ENCODE peak calls at places on chromosomes 7 and 10, in ten cellular contexts. Z is GM12892, W is transverse colon, R is IMR-90, K is A549, H is adrenal gland, P is spleen, Q is HepG2, D is sigmoid colon, E is HCT116. I is an unnamed sample.

GRCh38 chr10:72808001-72808400 is 85.5 kb upstream of the OIT3 start:
- DNase-seq in D (no peak), Z (no peak), K (no peak), P (no peak), E (no peak), W (no peak), R (no peak), H (no peak), Q (no peak), I (no peak)

GRCh38 chr7:46229409-46229808 is 308.3 kb upstream of the IGFBP3 start:
- DNase-seq in Z (no peak), E (no peak), P (no peak), W (no peak), K (peak), Q (peak), H (no peak), D (no peak), R (peak), I (no peak)

GRCh38 chr7:64881461-64882287 is 21.4 kb upstream of the ZNF273 start:
- DNase-seq in K (no peak), R (no peak), Q (no peak), W (no peak), P (no peak), Z (peak), D (peak), E (no peak), H (no peak), I (no peak)

GRCh38 chr10:29657719-29658274 is 23.0 kb upstream of the SVIL start:
- DNase-seq in P (no peak), Z (no peak), Q (no peak), K (no peak), E (no peak), W (no peak), D (no peak), H (no peak), R (no peak), I (no peak)

GRCh38 chr7:1668486-1668931 is 1.6 kb upstream of the ELFN1 start:
- DNase-seq in D (no peak), E (no peak), W (no peak), Q (no peak), K (peak), R (no peak), P (peak), H (no peak), Z (no peak), I (no peak)

GRCh38 chr7:84904561-84904960 is 282.3 kb downstream of the SEMA3D start:
- DNase-seq in Q (no peak), Z (no peak), E (no peak), R (no peak), D (no peak), K (no peak), H (no peak), P (no peak), W (no peak), I (no peak)

GRCh38 chr10:2928219-2928840 is 139.0 kb upstream of the PFKP start:
- DNase-seq in D (peak), K (peak), P (no peak), E (peak), H (peak), Z (peak), R (peak), W (peak), Q (peak), I (peak)

GRCh38 chr10:97020452-97021400 is 165.0 kb downstream of the SLIT1 start:
- DNase-seq in K (no peak), D (peak), Z (no peak), H (peak), P (no peak), E (no peak), R (no peak), W (no peak), Q (no peak), I (no peak)

GRCh38 chr7:154577141-154577540 is 425.8 kb downstream of the PAXIP1 start:
- DNase-seq in P (no peak), D (no peak), R (no peak), W (no peak), E (no peak), Z (no peak), Q (no peak), K (no peak), H (no peak), I (no peak)

DNA sequence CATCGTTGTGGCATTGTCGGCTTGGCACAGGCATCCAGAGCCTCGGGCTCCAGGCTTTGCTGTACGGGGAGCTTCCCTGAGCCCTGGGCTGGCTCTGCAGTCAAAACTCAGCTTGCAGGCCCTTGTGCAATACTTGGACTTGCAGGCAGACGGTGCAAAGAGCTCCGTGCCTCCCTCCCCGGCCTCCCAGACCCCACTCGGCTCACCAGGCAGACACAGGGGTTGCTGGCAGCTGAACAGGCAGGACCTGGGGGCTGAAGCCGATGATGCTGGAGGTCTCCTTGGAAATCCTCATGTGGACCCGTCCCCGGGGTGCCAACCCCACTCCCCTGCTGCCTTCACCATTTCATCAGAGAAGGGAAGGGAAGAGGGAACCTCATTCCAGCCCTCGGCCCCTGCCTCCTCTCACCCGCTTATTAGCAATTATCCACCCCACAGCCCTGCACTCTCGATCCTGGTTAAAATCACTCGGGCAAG is 59.6 kb upstream of the GNA12 start:
- DNase-seq in P (no peak), H (no peak), Z (no peak), Q (peak), E (no peak), K (no peak), R (no peak), W (no peak), D (no peak), I (no peak)
- TF ChIP-seq POLR2A in P (no peak), H (no peak), Z (peak), Q (no peak), E (no peak), K (no peak), R (no peak), W (no peak), D (no peak), I (no peak)

GRCh38 chr10:46096426-46096825 is 50.4 kb upstream of the MSMB start:
- DNase-seq in K (no peak), R (peak), P (no peak), W (no peak), Z (no peak), D (no peak), E (no peak), H (no peak), Q (peak), I (no peak)

GRCh38 chr10:46098379-46098778 is 52.3 kb upstream of the MSMB start:
- DNase-seq in K (no peak), Z (no peak), W (no peak), P (no peak), E (no peak), D (no peak), Q (no peak), R (no peak), H (no peak), I (peak)

GRCh38 chr10:46094931-46095755 is 49.1 kb upstream of the MSMB start:
- DNase-seq in K (no peak), Q (no peak), W (no peak), P (no peak), R (no peak), D (no peak), E (no peak), Z (no peak), H (no peak), I (no peak)

GRCh38 chr10:46097576-46098317 is 51.7 kb upstream of the MSMB start:
- DNase-seq in E (no peak), D (no peak), H (no peak), K (no peak), W (no peak), Z (no peak), P (peak), R (no peak), Q (no peak), I (no peak)

DNA sequence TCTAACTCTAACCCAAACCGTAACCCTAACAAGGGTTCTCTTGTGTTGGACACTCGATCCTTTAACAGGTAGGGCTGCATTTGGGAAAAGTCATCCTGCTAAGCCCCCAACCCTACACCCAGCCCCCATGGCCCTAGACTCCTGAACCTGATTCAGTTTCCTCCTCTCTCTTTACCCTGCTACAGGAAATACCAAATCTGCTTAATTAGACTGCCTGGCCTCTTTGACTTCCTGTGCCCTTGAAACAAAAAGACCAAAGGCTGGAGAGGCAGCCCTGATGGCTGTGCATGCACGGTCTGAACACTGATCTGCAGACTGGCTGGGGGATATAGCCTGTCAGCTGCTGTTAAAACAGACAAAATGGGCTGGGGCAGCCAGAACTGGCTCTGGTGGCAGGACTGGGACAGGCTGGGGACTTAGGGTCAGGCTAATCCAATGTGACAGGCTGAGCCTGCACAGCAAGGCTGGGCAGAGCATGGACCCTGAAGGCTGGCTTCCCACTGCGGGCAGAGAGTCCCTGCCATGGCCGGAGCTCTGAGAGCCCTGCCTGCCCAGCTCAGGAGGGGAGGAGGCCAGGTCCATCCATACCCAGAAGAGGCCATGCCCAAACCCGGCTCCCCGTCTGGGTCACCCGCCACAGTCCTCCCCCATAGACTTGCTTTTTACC is 51.0 kb upstream of the MSMB start:
- DNase-seq in H (no peak), Z (no peak), Q (peak), R (no peak), D (no peak), E (no peak), K (no peak), P (peak), W (no peak), I (no peak)
- TF ChIP-seq POLR2A in H (no peak), Z (no peak), Q (no peak), R (no peak), D (no peak), E (no peak), K (no peak), P (no peak), W (no peak), I (no peak)

GRCh38 chr7:112939589-112940313 is 146.9 kb downstream of the GPR85 start:
- DNase-seq in W (peak), Z (peak), D (peak), P (peak), K (peak), E (peak), R (peak), H (peak), Q (peak), I (peak)
- TF ChIP-seq POLR2A in W (peak), Z (no peak), D (peak), P (no peak), K (peak), E (peak), R (no peak), H (peak), Q (peak), I (peak)

GRCh38 chr10:102919237-102919959 is 1.3 kb downstream of the CNNM2 start:
- DNase-seq in Z (no peak), D (peak), H (peak), W (peak), Q (peak), R (peak), K (no peak), E (no peak), P (peak), I (peak)

GRCh38 chr10:102917962-102918816 is at the start of gene CNNM2:
- DNase-seq in W (peak), K (peak), H (peak), Q (peak), E (peak), D (peak), R (peak), Z (peak), P (peak), I (peak)

GRCh38 chr10:102918817-102919236 is 733 bp downstream of the CNNM2 start:
- DNase-seq in R (no peak), D (no peak), K (peak), Q (peak), P (peak), H (no peak), W (peak), E (no peak), Z (peak), I (peak)

GRCh38 chr10:102916173-102916572 is 1.9 kb upstream of the CNNM2 start:
- DNase-seq in P (no peak), D (no peak), W (no peak), K (no peak), R (no peak), Q (peak), H (peak), E (no peak), Z (no peak), I (no peak)

DNA sequence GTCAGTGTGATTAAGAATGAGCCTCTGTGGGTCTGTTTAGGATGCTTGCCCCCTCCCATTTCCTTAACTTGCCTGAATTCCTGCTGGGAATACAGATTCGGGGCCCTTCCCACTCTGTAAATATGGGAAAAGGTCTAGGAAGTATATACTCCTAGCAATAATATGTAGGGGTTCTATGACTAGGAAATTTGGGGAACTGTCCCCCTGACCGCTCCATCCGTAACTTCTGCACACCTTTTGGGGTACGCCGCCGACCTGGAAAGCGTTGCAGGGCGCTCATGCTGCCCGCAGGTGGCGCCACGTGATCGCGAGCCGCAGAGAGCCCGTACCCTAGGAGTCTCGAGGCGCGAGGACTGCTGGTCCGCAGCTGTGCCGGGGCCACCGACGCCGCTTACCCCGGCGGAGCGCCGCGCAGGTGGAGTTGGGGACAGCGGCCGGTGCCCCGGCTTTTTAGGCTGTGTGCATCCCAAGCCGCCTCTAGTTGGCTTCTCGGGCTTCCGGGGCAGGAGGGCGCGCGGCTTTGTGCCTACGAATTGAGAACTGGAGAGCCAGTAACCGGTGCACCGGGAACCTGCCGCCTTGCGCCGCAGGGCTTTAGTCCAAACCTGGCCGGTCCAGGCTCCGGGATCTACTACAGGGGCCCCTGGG is 656 bp upstream of the CNNM2 start:
- DNase-seq in D (peak), R (peak), Z (peak), P (peak), E (peak), Q (peak), W (peak), H (peak), K (peak), I (peak)
- TF ChIP-seq POLR2A in D (no peak), R (no peak), Z (no peak), P (no peak), E (no peak), Q (no peak), W (no peak), H (peak), K (no peak), I (no peak)

GRCh38 chr10:64271983-64272382 is 750.8 kb downstream of the REEP3 start:
- DNase-seq in Z (no peak), E (no peak), D (no peak), Q (no peak), H (no peak), R (no peak), P (no peak), W (no peak), K (no peak), I (no peak)

GRCh38 chr10:64275774-64276173 is 754.6 kb downstream of the REEP3 start:
- DNase-seq in H (no peak), Z (no peak), E (no peak), P (no peak), D (no peak), R (no peak), K (no peak), W (no peak), Q (no peak), I (no peak)

GRCh38 chr10:64265961-64266360 is 744.8 kb downstream of the REEP3 start:
- DNase-seq in P (no peak), R (no peak), Q (no peak), Z (no peak), E (no peak), W (no peak), D (no peak), H (no peak), K (no peak), I (no peak)

GRCh38 chr10:64271508-64271907 is 750.3 kb downstream of the REEP3 start:
- DNase-seq in W (no peak), H (no peak), R (no peak), P (no peak), K (no peak), Z (no peak), E (no peak), D (no peak), Q (no peak), I (no peak)
- TF ChIP-seq POLR2A in W (no peak), H (no peak), R (no peak), P (no peak), K (no peak), Z (no peak), E (no peak), D (no peak), Q (no peak), I (no peak)

GRCh38 chr7:91264083-91264923 is at the start of gene FZD1:
- DNase-seq in Q (peak), E (peak), D (peak), H (peak), K (peak), Z (peak), R (peak), W (peak), P (peak), I (peak)
- TF ChIP-seq POLR2A in Q (no peak), E (peak), D (peak), H (peak), K (peak), Z (no peak), R (peak), W (peak), P (no peak), I (peak)

GRCh38 chr10:75403144-75404022 is 1.8 kb upstream of the ZNF503 start:
- DNase-seq in D (peak), Z (no peak), Q (peak), E (no peak), W (peak), K (peak), P (no peak), H (peak), R (no peak), I (no peak)

GRCh38 chr10:75402486-75403143 is 1.1 kb upstream of the ZNF503 start:
- DNase-seq in Z (no peak), D (peak), K (peak), P (no peak), R (no peak), Q (no peak), W (peak), H (peak), E (no peak), I (no peak)

GRCh38 chr10:75400769-75401568 is 595 bp downstream of the ZNF503 start:
- DNase-seq in Q (no peak), H (peak), D (peak), P (peak), K (peak), Z (peak), E (no peak), W (peak), R (peak), I (no peak)

GRCh38 chr10:75400163-75400768 is 1.3 kb downstream of the ZNF503 start:
- DNase-seq in Z (no peak), E (no peak), Q (no peak), W (no peak), R (no peak), D (peak), P (no peak), K (no peak), H (no peak), I (no peak)

DNA sequence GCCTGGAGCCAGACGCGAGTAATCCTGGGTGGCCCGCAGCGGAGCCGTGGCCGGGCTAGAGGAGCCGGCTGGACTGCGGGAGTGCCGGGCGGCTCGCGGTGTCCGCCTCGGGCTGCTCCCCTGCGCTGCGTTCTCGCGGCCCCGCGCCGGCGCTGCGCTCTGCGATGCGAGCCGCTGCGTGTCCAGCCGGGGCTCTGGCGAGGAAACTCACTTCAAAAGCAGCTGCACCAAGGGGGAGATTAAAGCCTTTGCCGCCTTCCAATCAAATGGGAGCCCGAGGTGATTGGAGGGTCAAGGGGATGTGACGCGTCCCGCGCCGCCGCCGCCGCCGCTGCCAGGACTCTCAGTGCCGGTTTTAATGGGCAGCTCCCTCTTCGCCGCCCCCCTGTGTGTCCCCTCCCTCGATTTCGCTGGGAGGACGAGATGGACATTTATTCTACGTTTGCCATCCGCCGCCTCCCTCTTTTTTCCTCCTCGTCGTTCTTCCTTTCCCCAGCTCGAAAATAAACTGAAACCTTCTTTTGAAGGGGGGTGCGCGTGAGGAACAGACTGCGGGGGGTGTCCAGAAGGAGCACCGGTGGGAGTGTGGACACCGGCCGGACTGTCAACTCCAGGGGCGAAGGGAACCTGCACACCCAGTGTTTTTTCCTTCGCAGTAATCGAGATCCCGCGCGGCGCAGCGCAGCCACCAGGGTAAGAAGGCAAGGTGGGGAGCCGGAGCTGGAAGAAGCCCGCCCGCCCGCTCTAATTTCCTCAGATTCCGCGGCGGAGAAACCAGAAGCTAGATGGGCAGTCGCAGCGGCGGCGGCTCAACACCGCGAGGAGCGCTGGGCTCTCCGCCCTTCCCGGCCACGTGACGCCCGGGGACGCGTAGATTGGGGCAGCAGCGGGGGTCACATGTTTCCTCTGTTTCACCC is at the start of gene ZNF503:
- DNase-seq in H (peak), Z (peak), R (peak), Q (peak), W (peak), E (peak), K (peak), D (peak), P (peak), I (peak)
- TF ChIP-seq POLR2A in H (peak), Z (no peak), R (peak), Q (peak), W (peak), E (peak), K (peak), D (peak), P (peak), I (no peak)

GRCh38 chr7:141551080-141551772 is at the start of gene AGK:
- DNase-seq in K (peak), W (peak), H (peak), D (peak), R (peak), P (peak), Z (peak), E (peak), Q (peak), I (peak)
- TF ChIP-seq POLR2A in K (peak), W (peak), H (peak), D (no peak), R (peak), P (no peak), Z (peak), E (peak), Q (peak), I (peak)

DNA sequence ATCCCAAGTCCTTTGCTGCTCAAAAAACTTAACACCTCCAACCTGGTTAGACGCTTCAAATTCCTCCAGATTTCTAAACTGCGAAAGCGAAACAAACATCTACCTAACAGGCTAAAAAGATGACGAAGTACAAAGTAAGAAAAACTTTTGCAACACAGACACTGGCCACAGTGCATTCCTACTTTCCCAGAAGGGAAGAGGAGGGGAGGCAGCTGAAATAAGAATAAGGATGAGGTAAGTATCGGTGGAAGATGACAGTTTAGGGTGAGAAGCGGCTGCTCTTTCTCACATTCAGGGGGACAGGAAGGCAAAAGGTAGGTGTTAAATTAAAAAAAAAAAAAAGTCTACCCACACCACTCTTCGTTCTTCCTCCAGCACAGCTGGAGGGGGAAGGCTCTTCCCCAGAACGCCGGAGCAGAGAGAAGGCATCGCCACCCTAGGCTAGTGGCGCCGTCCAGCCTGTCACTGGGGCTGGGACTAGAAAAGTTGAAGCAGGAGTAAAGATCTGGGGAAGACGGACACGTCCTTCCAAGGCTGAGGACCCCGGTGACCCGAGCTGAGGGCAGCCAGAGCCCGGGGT is 909 bp downstream of the DNAJC1 start:
- DNase-seq in H (peak), K (peak), P (no peak), Z (peak), D (no peak), R (peak), Q (peak), W (no peak), E (no peak), I (peak)
- TF ChIP-seq POLR2A in H (no peak), K (no peak), P (no peak), Z (no peak), D (no peak), R (no peak), Q (peak), W (no peak), E (no peak), I (no peak)